ENCODE peak calls at places on chromosome 21, in six cellular contexts. One of them, this sample, is unnamed.

GRCh38 chr21:14275806-14276205 is 59.8 kb downstream of the RBM11 start:
- DNase-seq in H9: no peak
- DNase-seq in trophoblast cell: peak
- DNase-seq in neuronal stem cell: no peak
- DNase-seq in IMR-90: no peak
- DNase-seq in H1: no peak
- DNase-seq in this sample: no peak

GRCh38 chr21:30238168-30238567 is 22.3 kb upstream of the CLDN8 start:
- DNase-seq in H1: no peak
- DNase-seq in H9: no peak
- DNase-seq in IMR-90: no peak
- DNase-seq in neuronal stem cell: no peak
- DNase-seq in trophoblast cell: no peak
- DNase-seq in this sample: no peak

GRCh38 chr21:35043549-35043948 is 5.6 kb downstream of the RUNX1 start:
- DNase-seq in H9: no peak
- DNase-seq in H1: no peak
- DNase-seq in neuronal stem cell: no peak
- DNase-seq in IMR-90: no peak
- DNase-seq in trophoblast cell: no peak
- DNase-seq in this sample: no peak

GRCh38 chr21:20783611-20784010 is 214.6 kb upstream of the NCAM2 start:
- DNase-seq in neuronal stem cell: no peak
- DNase-seq in IMR-90: no peak
- DNase-seq in H9: no peak
- DNase-seq in H1: no peak
- DNase-seq in trophoblast cell: no peak
- DNase-seq in this sample: no peak

GRCh38 chr21:30306821-30307330 is 13.2 kb downstream of the KRTAP26-1 start:
- DNase-seq in IMR-90: no peak
- DNase-seq in trophoblast cell: no peak
- DNase-seq in neuronal stem cell: no peak
- DNase-seq in H9: no peak
- DNase-seq in H1: no peak
- DNase-seq in this sample: no peak

GRCh38 chr21:14754259-14754604 is 208.1 kb upstream of the SAMSN1 start:
- DNase-seq in trophoblast cell: no peak
- DNase-seq in H1: no peak
- DNase-seq in neuronal stem cell: no peak
- DNase-seq in H9: no peak
- DNase-seq in IMR-90: no peak
- DNase-seq in this sample: no peak

GRCh38 chr21:16176570-16176969 is 446.8 kb downstream of the USP25 start:
- DNase-seq in H1: no peak
- DNase-seq in IMR-90: no peak
- DNase-seq in neuronal stem cell: no peak
- DNase-seq in H9: no peak
- DNase-seq in trophoblast cell: no peak
- DNase-seq in this sample: no peak

GRCh38 chr21:21179619-21180336 is 181.6 kb downstream of the NCAM2 start:
- DNase-seq in neuronal stem cell: no peak
- DNase-seq in trophoblast cell: no peak
- DNase-seq in H1: no peak
- DNase-seq in H9: no peak
- DNase-seq in IMR-90: no peak
- DNase-seq in this sample: no peak

GRCh38 chr21:29490016-29490415 is 191.3 kb downstream of the BACH1 start:
- DNase-seq in IMR-90: peak
- DNase-seq in neuronal stem cell: no peak
- DNase-seq in H9: no peak
- DNase-seq in trophoblast cell: no peak
- DNase-seq in H1: no peak
- DNase-seq in this sample: no peak

GRCh38 chr21:21003701-21004100 is 5.5 kb downstream of the NCAM2 start:
- DNase-seq in trophoblast cell: no peak
- DNase-seq in neuronal stem cell: no peak
- DNase-seq in H1: no peak
- DNase-seq in IMR-90: peak
- DNase-seq in H9: peak
- DNase-seq in this sample: peak

GRCh38 chr21:35051287-35051818 is 2.3 kb upstream of the RUNX1 start:
- DNase-seq in H1: peak
- DNase-seq in trophoblast cell: peak
- DNase-seq in neuronal stem cell: peak
- DNase-seq in IMR-90: peak
- DNase-seq in H9: peak
- DNase-seq in this sample: peak

GRCh38 chr21:45404726-45405270 is at the start of gene COL18A1:
- DNase-seq in H1: no peak
- DNase-seq in trophoblast cell: no peak
- DNase-seq in neuronal stem cell: peak
- DNase-seq in IMR-90: peak
- DNase-seq in H9: peak
- DNase-seq in this sample: peak
- H4K8ac ChIP-seq in H1: peak
- H4K8ac ChIP-seq in trophoblast cell: peak
- H4K8ac ChIP-seq in neuronal stem cell: peak
- H4K8ac ChIP-seq in IMR-90: peak
- H4K8ac ChIP-seq in H9: no peak
- H4K8ac ChIP-seq in this sample: peak

GRCh38 chr21:33584455-33584854 is 4.0 kb downstream of the DONSON start:
- DNase-seq in IMR-90: no peak
- DNase-seq in H1: no peak
- DNase-seq in trophoblast cell: no peak
- DNase-seq in neuronal stem cell: no peak
- DNase-seq in H9: no peak
- DNase-seq in this sample: no peak

GRCh38 chr21:33588485-33589335 is at the start of gene DONSON:
- DNase-seq in H9: peak
- DNase-seq in neuronal stem cell: peak
- DNase-seq in trophoblast cell: peak
- DNase-seq in IMR-90: peak
- DNase-seq in H1: no peak
- DNase-seq in this sample: peak

GRCh38 chr21:33586927-33587326 is 1.6 kb downstream of the DONSON start:
- DNase-seq in IMR-90: no peak
- DNase-seq in trophoblast cell: no peak
- DNase-seq in neuronal stem cell: no peak
- DNase-seq in H9: no peak
- DNase-seq in H1: no peak
- DNase-seq in this sample: no peak

DNA sequence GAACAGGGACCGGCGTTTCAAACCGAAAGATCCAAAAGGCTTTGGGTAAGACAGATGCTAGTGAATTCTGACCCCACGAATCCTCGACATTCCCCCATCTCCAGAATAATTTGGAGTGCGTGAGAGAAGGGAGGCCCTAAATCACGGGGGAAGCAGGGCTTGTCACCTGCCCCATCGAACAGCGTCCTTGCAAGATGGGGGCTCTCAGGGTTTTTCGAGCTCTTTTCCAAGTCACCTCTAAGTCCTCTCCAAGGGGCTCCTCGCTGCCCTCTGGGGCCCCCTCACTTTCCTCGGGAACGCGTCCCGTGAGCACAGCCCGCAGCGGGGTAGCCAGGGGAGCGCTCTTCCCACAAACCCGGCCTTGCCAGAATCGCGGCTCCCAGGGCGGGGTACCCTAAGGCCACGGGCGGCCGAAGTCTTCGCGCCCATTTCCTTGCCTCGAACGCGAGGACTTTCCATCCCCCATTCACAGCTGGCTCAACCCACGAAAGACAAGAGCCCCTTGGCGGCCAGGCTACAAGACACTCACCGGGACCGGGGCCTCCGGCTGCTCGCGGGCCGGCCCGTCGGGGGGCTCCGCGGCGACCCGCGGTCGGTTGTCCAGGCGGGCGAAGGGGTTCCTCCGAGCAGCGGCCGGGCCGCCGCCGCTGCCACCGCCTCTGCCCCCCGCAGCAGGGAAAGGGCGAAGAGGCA is 546 bp downstream of the DONSON start:
- DNase-seq in neuronal stem cell: peak
- DNase-seq in H9: peak
- DNase-seq in H1: no peak
- DNase-seq in trophoblast cell: peak
- DNase-seq in IMR-90: peak
- DNase-seq in this sample: peak
- H3K18ac ChIP-seq in neuronal stem cell: peak
- H3K18ac ChIP-seq in H9: no peak
- H3K18ac ChIP-seq in H1: peak
- H3K18ac ChIP-seq in trophoblast cell: peak
- H3K18ac ChIP-seq in IMR-90: no peak
- H3K18ac ChIP-seq in this sample: peak

DNA sequence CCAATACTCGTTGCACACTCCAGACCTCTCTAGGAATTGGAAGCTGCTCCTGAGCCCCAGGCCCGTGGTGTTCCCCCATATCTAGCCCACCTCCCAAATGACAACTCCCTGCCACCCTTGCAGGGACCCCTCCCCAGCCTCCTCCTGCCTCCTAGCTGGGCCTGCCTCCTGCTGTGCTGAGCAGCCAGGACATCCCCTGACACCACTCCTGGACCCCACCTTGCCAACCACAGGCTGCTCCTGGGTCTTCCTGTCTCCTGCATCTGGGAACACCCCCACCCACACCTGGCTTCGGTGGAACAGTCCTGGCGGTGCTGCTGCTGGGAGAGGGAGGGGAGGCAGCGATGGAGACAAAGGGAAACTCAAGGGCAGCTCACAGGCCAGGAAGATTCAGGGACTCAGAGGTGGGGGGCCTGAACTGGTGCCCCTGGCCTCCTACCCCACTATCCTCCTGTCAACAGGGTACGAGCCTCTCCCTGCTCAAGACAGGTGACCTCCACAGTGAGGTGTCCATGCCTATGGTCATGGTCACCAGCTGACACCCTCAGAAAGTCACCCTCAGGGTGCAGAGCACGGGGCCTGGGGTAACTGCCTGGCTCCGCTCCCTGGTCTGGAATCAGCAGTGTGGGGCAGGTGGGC is 81.2 kb downstream of the RIPK4 start:
- DNase-seq in H9: no peak
- DNase-seq in H1: no peak
- DNase-seq in neuronal stem cell: no peak
- DNase-seq in trophoblast cell: no peak
- DNase-seq in IMR-90: no peak
- DNase-seq in this sample: no peak
- H3K14ac ChIP-seq in H9: no peak
- H3K14ac ChIP-seq in H1: no peak
- H3K14ac ChIP-seq in neuronal stem cell: peak
- H3K14ac ChIP-seq in trophoblast cell: no peak
- H3K14ac ChIP-seq in IMR-90: no peak
- H3K14ac ChIP-seq in this sample: no peak

GRCh38 chr21:26007911-26008579 is 162.5 kb downstream of the APP start:
- DNase-seq in H1: no peak
- DNase-seq in H9: no peak
- DNase-seq in neuronal stem cell: no peak
- DNase-seq in trophoblast cell: no peak
- DNase-seq in IMR-90: peak
- DNase-seq in this sample: peak
- H4K8ac ChIP-seq in H1: no peak
- H4K8ac ChIP-seq in H9: no peak
- H4K8ac ChIP-seq in neuronal stem cell: no peak
- H4K8ac ChIP-seq in trophoblast cell: no peak
- H4K8ac ChIP-seq in IMR-90: no peak
- H4K8ac ChIP-seq in this sample: no peak

GRCh38 chr21:27422435-27422834 is 455.5 kb upstream of the ADAMTS5 start:
- DNase-seq in neuronal stem cell: no peak
- DNase-seq in H1: no peak
- DNase-seq in H9: no peak
- DNase-seq in trophoblast cell: no peak
- DNase-seq in IMR-90: peak
- DNase-seq in this sample: peak

GRCh38 chr21:27421654-27422053 is 454.8 kb upstream of the ADAMTS5 start:
- DNase-seq in H1: no peak
- DNase-seq in trophoblast cell: no peak
- DNase-seq in H9: no peak
- DNase-seq in IMR-90: no peak
- DNase-seq in neuronal stem cell: no peak
- DNase-seq in this sample: no peak

GRCh38 chr21:27424601-27425000 is 457.7 kb upstream of the ADAMTS5 start:
- DNase-seq in trophoblast cell: peak
- DNase-seq in neuronal stem cell: no peak
- DNase-seq in H1: no peak
- DNase-seq in H9: no peak
- DNase-seq in IMR-90: peak
- DNase-seq in this sample: peak

GRCh38 chr21:27423906-27424595 is 457.2 kb upstream of the ADAMTS5 start:
- DNase-seq in H1: peak
- DNase-seq in H9: peak
- DNase-seq in IMR-90: peak
- DNase-seq in trophoblast cell: peak
- DNase-seq in neuronal stem cell: no peak
- DNase-seq in this sample: peak

GRCh38 chr21:27423073-27423472 is 456.2 kb upstream of the ADAMTS5 start:
- DNase-seq in neuronal stem cell: no peak
- DNase-seq in IMR-90: peak
- DNase-seq in H9: no peak
- DNase-seq in trophoblast cell: peak
- DNase-seq in H1: no peak
- DNase-seq in this sample: peak
- H3K18ac ChIP-seq in neuronal stem cell: no peak
- H3K18ac ChIP-seq in IMR-90: peak
- H3K18ac ChIP-seq in H9: no peak
- H3K18ac ChIP-seq in trophoblast cell: no peak
- H3K18ac ChIP-seq in H1: peak
- H3K18ac ChIP-seq in this sample: peak

GRCh38 chr21:42543106-42543847 is 29.6 kb downstream of the SLC37A1 start:
- DNase-seq in H9: no peak
- DNase-seq in neuronal stem cell: no peak
- DNase-seq in IMR-90: no peak
- DNase-seq in trophoblast cell: no peak
- DNase-seq in H1: no peak
- DNase-seq in this sample: no peak
- H3K14ac ChIP-seq in H9: no peak
- H3K14ac ChIP-seq in neuronal stem cell: no peak
- H3K14ac ChIP-seq in IMR-90: no peak
- H3K14ac ChIP-seq in trophoblast cell: no peak
- H3K14ac ChIP-seq in H1: no peak
- H3K14ac ChIP-seq in this sample: no peak

DNA sequence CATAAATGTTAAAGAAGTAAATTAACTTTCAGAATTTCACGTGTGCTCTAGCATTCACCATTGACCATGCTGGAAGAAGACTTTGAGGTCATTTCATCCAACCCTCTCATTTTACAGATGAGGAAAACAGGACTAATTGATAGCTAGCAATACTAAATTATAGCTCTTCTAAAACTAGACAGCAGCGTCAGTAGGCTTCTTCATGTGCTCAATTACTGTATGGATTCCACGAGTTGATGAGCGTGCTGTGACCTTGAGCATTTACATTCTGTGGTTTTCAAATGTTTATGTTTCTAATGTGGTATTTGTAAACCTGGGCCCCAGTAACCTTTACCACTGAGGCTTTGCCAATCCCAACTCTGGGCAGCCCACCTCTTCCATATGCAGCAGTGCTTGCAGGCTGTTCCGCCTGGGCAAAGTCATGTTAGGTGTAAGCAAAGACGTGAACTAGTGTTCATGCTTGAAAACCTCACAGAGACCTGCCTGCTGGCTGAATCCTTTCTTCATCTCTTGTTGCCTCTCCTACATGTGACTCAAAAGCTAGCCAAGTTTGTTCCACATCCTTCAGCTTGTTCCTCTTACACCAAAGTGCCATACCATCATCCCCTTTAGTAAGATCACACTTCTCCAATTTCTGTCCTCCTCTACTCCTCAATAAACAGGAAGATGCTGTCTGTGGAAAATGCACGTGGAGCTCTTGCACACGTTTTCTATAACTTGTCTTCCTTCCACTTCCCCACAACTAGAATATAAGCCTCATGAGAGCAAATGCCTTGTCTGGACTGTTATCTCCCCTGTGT is 17.2 kb downstream of the KCNJ15 start:
- DNase-seq in trophoblast cell: no peak
- DNase-seq in H1: no peak
- DNase-seq in H9: no peak
- DNase-seq in IMR-90: peak
- DNase-seq in neuronal stem cell: no peak
- DNase-seq in this sample: peak
- H4K8ac ChIP-seq in trophoblast cell: no peak
- H4K8ac ChIP-seq in H1: no peak
- H4K8ac ChIP-seq in H9: no peak
- H4K8ac ChIP-seq in IMR-90: peak
- H4K8ac ChIP-seq in neuronal stem cell: no peak
- H4K8ac ChIP-seq in this sample: peak

This sample was measured in mesenchymal stem cell.